ENCODE peak calls at places on chromosomes 4 and X, in five cellular contexts. X, W, R, C and O are unnamed samples.
A peak's percentile ranks its signal among the peaks of the same experiment; 100 is the strongest.

GRCh38 chr4:73676881-73677323 is 56.7 kb upstream of the RASSF6 start:
- DNase-seq in W (no peak), C (no peak), R (no peak), X (no peak), O (no peak)

GRCh38 chrX:153900806-153901752 is 3.4 kb upstream of the AVPR2 start:
- DNase-seq in W (no peak), X (peak; percentile 28), R (peak; percentile 93), C (peak; percentile 74), O (no peak)

GRCh38 chrX:150509703-150510102 is 58.7 kb upstream of the MTM1 start:
- DNase-seq in C (no peak), X (no peak), R (no peak), W (no peak), O (no peak)

GRCh38 chr4:123505077-123505456 is 108.5 kb downstream of the SPRY1 start:
- DNase-seq in X (no peak), W (peak; percentile 5), R (no peak), C (no peak), O (no peak)

GRCh38 chr4:112747035-112747434 is 110.1 kb downstream of the LARP7 start:
- DNase-seq in C (no peak), X (no peak), W (no peak), R (peak; percentile 16), O (no peak)

GRCh38 chr4:6221851-6222760 is 21.8 kb upstream of the JAKMIP1 start:
- DNase-seq in X (peak; percentile 87), R (no peak), C (no peak), W (peak; percentile 81), O (peak; percentile 96)

GRCh38 chrX:12791253-12792228 is at the start of gene PRPS2:
- DNase-seq in W (peak; percentile 38), R (peak; percentile 61), X (peak; percentile 77), C (peak; percentile 37), O (peak; percentile 67)

GRCh38 chr4:51942108-51942832 is 77.9 kb downstream of the LRRC66 start:
- DNase-seq in C (no peak), R (peak; percentile 38), X (no peak), W (no peak), O (no peak)

GRCh38 chrX:20418379-20418778 is 151.7 kb upstream of the RPS6KA3 start:
- DNase-seq in R (no peak), X (peak; percentile 3), C (peak; percentile 31), W (no peak), O (no peak)

GRCh38 chrX:65894138-65894537 is 145.7 kb downstream of the VSIG4 start:
- DNase-seq in X (no peak), C (peak; percentile 11), R (no peak), W (no peak), O (no peak)

GRCh38 chr4:6748286-6748685 is 32.3 kb downstream of the BLOC1S4 start:
- DNase-seq in X (no peak), R (no peak), W (no peak), C (no peak), O (no peak)

GRCh38 chr4:174437756-174438155 is 84.5 kb downstream of the HPGD start:
- DNase-seq in X (no peak), W (no peak), C (no peak), R (no peak), O (no peak)

GRCh38 chrX:155334486-155335316 is at the start of gene CLIC2:
- DNase-seq in W (no peak), X (peak; percentile 4), C (no peak), R (peak; percentile 38), O (no peak)

GRCh38 chr4:77010841-77011354 is 61.3 kb downstream of the SEPTIN11 start:
- DNase-seq in R (peak; percentile 85), W (no peak), C (no peak), X (no peak), O (no peak)

GRCh38 chrX:85544609-85545008 is 165.1 kb upstream of the POF1B start:
- DNase-seq in W (no peak), R (no peak), C (no peak), X (no peak), O (no peak)

GRCh38 chr4:183455431-183456145 is 11.2 kb downstream of the CDKN2AIP start:
- DNase-seq in C (no peak), R (peak; percentile 66), W (no peak), X (no peak), O (no peak)

GRCh38 chr4:78131403-78131802 is 74.3 kb downstream of the FRAS1 start:
- DNase-seq in W (no peak), X (peak; percentile 4), C (no peak), R (no peak), O (no peak)

GRCh38 chr4:41120297-41121217 is 93.8 kb downstream of the APBB2 start:
- DNase-seq in W (no peak), R (no peak), C (no peak), X (peak; percentile 76), O (peak; percentile 14)

GRCh38 chr4:55311792-55312490 is 34.1 kb upstream of the SRD5A3 start:
- DNase-seq in R (no peak), C (no peak), W (no peak), X (peak; percentile 67), O (no peak)

GRCh38 chr4:6983500-6984142 is 59.6 kb upstream of the TADA2B start:
- DNase-seq in W (no peak), R (no peak), C (no peak), X (no peak), O (no peak)

GRCh38 chr4:147351083-147351787 is 129.7 kb upstream of the EDNRA start:
- DNase-seq in W (no peak), X (no peak), R (no peak), C (no peak), O (no peak)

GRCh38 chrX:108511721-108512120 is 72.1 kb downstream of the COL4A5 start:
- DNase-seq in W (no peak), X (no peak), R (peak; percentile 32), C (no peak), O (no peak)

GRCh38 chrX:38903093-38903492 is 101.8 kb downstream of the MID1IP1 start:
- DNase-seq in X (no peak), R (no peak), C (no peak), W (no peak), O (no peak)

GRCh38 chrX:15674514-15674898 is 9.9 kb upstream of the CLTRN start:
- DNase-seq in X (peak; percentile 92), W (peak; percentile 66), R (peak; percentile 89), C (no peak), O (peak; percentile 81)

GRCh38 chrX:119617511-119618164 is 11.4 kb upstream of the NKRF start:
- DNase-seq in R (no peak), W (no peak), C (peak; percentile 61), X (no peak), O (no peak)

GRCh38 chrX:136725446-136726104 is 55.2 kb downstream of the ARHGEF6 start:
- DNase-seq in W (no peak), X (no peak), R (peak; percentile 45), C (no peak), O (no peak)

GRCh38 chrX:2610246-2611170 is 80.6 kb upstream of the CD99 start:
- DNase-seq in C (no peak), W (no peak), R (peak; percentile 43), X (no peak), O (no peak)

GRCh38 chr4:129218897-129219296 is 122.9 kb downstream of the C4orf33 start:
- DNase-seq in W (no peak), C (no peak), X (no peak), R (peak; percentile 43), O (no peak)